ENCODE peak calls at places on chromosome 17, in seven cellular contexts. B is endothelial cell, E is T follicular helper cell, V is aorta, K is NAMALWA, G is hypothalamus, H is EL. O is an unnamed sample.

GRCh38 chr17:40560592-40561293 is 4.5 kb downstream of the CCR7 start:
- DNase-seq in B (no peak), E (peak), V (peak), K (peak), G (no peak), H (peak), O (no peak)

GRCh38 chr17:29197516-29198272 is 17.5 kb upstream of the MYO18A start:
- DNase-seq in B (no peak), E (no peak), V (no peak), K (no peak), G (no peak), H (no peak), O (no peak)

GRCh38 chr17:66580601-66581385 is 254.1 kb upstream of the CACNG5 start:
- DNase-seq in B (no peak), E (no peak), V (no peak), K (no peak), G (no peak), H (peak), O (no peak)

GRCh38 chr17:18921912-18922451 is 30.0 kb upstream of the SLC5A10 start:
- DNase-seq in B (no peak), E (no peak), V (no peak), K (peak), G (no peak), H (no peak), O (no peak)

GRCh38 chr17:1511756-1512321 is 4.6 kb downstream of the INPP5K start:
- DNase-seq in B (no peak), E (no peak), V (no peak), K (no peak), G (no peak), H (no peak), O (no peak)

GRCh38 chr17:19021622-19022083 is 17.1 kb upstream of the FAM83G start:
- DNase-seq in B (peak), E (peak), V (peak), K (peak), G (no peak), H (no peak), O (peak)

GRCh38 chr17:83146347-83146746 is 66.9 kb downstream of the METRNL start:
- DNase-seq in B (no peak), E (no peak), V (no peak), K (no peak), G (no peak), H (no peak), O (no peak)

GRCh38 chr17:83186226-83186625 is 106.8 kb downstream of the METRNL start:
- DNase-seq in B (no peak), E (no peak), V (peak), K (peak), G (no peak), H (no peak), O (peak)

GRCh38 chr17:64282753-64283080 is 19.7 kb upstream of the TEX2 start:
- DNase-seq in B (no peak), E (no peak), V (no peak), K (no peak), G (no peak), H (no peak), O (no peak)

GRCh38 chr17:76262732-76263344 is 2.3 kb upstream of the UBALD2 start:
- DNase-seq in B (no peak), E (no peak), V (no peak), K (peak), G (no peak), H (no peak), O (peak)